ENCODE peak calls at places on chromosomes 5 and 9, in eight cellular contexts. Y, K, C, S, I, A, O and T are unnamed samples.

GRCh38 chr5:54836959-54837534 is 148.3 kb downstream of the ESM1 start:
- DNase-seq in I (no peak), C (no peak), A (no peak), K (no peak), Y (no peak), S (no peak), O (no peak), T (no peak)

GRCh38 chr5:134479839-134480238 is 45.6 kb upstream of the JADE2 start:
- DNase-seq in S (no peak), O (no peak), I (no peak), C (no peak), K (no peak), A (no peak), Y (no peak), T (no peak)

GRCh38 chr9:90523953-90524352 is 118.7 kb downstream of the DIRAS2 start:
- DNase-seq in S (no peak), K (no peak), O (no peak), I (no peak), C (no peak), Y (no peak), A (no peak), T (no peak)

GRCh38 chr9:14309403-14309802 is 4.5 kb downstream of the NFIB start:
- DNase-seq in A (no peak), C (peak; percentile 64), Y (no peak), O (peak; percentile 21), K (no peak), I (peak; percentile 57), S (peak; percentile 96), T (no peak)

GRCh38 chr5:126597156-126597555 is 2.1 kb upstream of the ALDH7A1 start:
- DNase-seq in C (peak; percentile 91), Y (no peak), A (no peak), S (peak; percentile 84), O (no peak), K (no peak), I (peak; percentile 19), T (no peak)

GRCh38 chr9:130954317-130954716 is 15.3 kb upstream of the FIBCD1 start:
- DNase-seq in C (no peak), A (no peak), O (no peak), Y (no peak), S (no peak), K (no peak), I (no peak), T (no peak)

GRCh38 chr9:92714787-92715487 is 45.0 kb upstream of the IPPK start:
- DNase-seq in O (no peak), Y (peak; percentile 61), A (no peak), S (no peak), I (no peak), K (peak; percentile 72), C (no peak), T (no peak)

GRCh38 chr9:2216591-2216990 is 201.4 kb downstream of the SMARCA2 start:
- DNase-seq in O (no peak), Y (no peak), A (no peak), K (no peak), I (no peak), C (peak; percentile 63), S (peak; percentile 66), T (no peak)

GRCh38 chr9:118362596-118362995 is 658.4 kb downstream of the TLR4 start:
- DNase-seq in O (no peak), I (no peak), C (no peak), A (no peak), Y (no peak), S (peak; percentile 66), K (no peak), T (no peak)

GRCh38 chr5:113166710-113167366 is 190.2 kb downstream of the DCP2 start:
- DNase-seq in K (no peak), O (no peak), Y (no peak), C (peak; percentile 98), S (peak; percentile 97), I (no peak), A (no peak), T (no peak)

GRCh38 chr9:132694144-132694543 is 23.9 kb downstream of the GTF3C4 start:
- DNase-seq in I (no peak), S (peak; percentile 24), Y (no peak), K (no peak), A (peak; percentile 55), O (no peak), C (peak; percentile 11), T (no peak)
- TF ChIP-seq CTCF in I (peak; percentile 12), S (no peak), Y (no peak), K (no peak), A (peak; percentile 33), O (no peak), C (peak; percentile 64), T (no peak)

GRCh38 chr5:181258576-181258975 is 2.4 kb downstream of the TRIM52 start:
- DNase-seq in K (no peak), C (no peak), A (no peak), S (no peak), O (no peak), I (no peak), Y (no peak), T (no peak)
- H3K27ac ChIP-seq in K (no peak overlapping the region), C (no peak overlapping the region), A (no peak overlapping the region), S (no peak overlapping the region), O (no peak overlapping the region), I (no peak overlapping the region), Y (no peak overlapping the region), T (no peak overlapping the region)

DNA sequence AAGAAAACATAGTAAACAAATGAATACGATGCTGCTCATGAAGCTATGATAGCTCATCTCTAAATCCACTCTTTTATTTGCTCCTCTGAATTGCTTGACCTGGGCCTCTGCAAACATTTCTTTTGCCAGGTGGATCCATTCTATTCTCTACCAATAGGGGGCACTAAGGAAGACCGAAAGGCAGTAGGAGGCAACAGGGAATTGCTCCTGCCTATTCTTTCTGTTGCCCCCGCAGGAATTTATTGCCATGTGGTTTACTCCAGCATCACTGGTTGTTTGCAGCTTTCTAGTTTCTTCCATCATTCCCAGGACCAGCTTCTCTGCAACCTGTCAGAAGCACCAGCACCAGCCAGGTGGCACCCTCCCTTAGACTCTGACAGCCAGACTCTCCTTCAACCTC is 5.3 kb downstream of the GAPT start:
- DNase-seq in Y (no peak), C (no peak), O (no peak), A (no peak), S (no peak), I (no peak), K (no peak), T (no peak)
- TF ChIP-seq CTCF in Y (no peak), C (peak; percentile 35), O (no peak), A (no peak), S (no peak), I (peak; percentile 51), K (no peak), T (no peak)

DNA sequence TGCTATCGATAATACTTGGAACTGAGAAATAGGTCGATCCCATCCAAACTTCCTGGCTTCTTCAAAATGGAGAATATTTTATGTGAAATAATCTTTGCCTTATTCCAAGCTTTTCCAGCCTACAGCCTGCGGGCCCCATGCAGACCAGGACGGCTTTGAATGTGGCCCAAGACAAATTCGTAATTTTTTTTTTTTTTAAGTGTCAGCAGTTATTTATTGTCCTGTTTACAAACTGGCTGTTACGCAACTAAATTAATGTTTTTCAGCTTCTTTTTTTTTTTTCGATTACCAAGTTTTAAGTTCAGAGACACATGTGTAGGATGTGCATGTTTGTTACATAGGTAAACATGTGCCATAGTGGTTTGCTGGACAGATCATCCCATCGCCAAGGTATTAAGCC is 411.7 kb upstream of the EDIL3 start:
- DNase-seq in C (no peak), S (no peak), Y (no peak), O (no peak), A (no peak), K (no peak), I (no peak), T (no peak)
- H3K27ac ChIP-seq in C (no peak overlapping the region), S (no peak overlapping the region), Y (no peak overlapping the region), O (no peak overlapping the region), A (no peak overlapping the region), K (no peak overlapping the region), I (no peak overlapping the region), T (no peak overlapping the region)